ENCODE peak calls at places on chromosomes 13 and 19, in five cellular contexts. N is choroid plexus epithelial cell, P is mucosa of descending colon, F is GM06990, D is lower leg skin. B is an unnamed sample.

GRCh38 chr19:45499196-45500180 is 1.2 kb downstream of the PPM1N start:
- DNase-seq in N (peak; percentile 54), P (peak; percentile 73), F (peak; percentile 84), D (no peak), B (peak; percentile 36)

GRCh38 chr13:65990684-65991083 is 1239.5 kb downstream of the PCDH9 start:
- DNase-seq in N (no peak), P (no peak), F (no peak), D (no peak), B (no peak)

GRCh38 chr13:74651121-74651520 is 516.9 kb upstream of the KLF12 start:
- DNase-seq in N (no peak), P (no peak), F (no peak), D (no peak), B (no peak)

GRCh38 chr19:31674503-31675186 is 325.4 kb upstream of the TSHZ3 start:
- DNase-seq in N (peak; percentile 11), P (no peak), F (no peak), D (no peak), B (no peak)

GRCh38 chr19:35785087-35785627 is 9.8 kb downstream of the ARHGAP33 start:
- DNase-seq in N (no peak), P (no peak), F (no peak), D (no peak), B (no peak)

GRCh38 chr13:38657191-38657590 is 29.7 kb upstream of the FREM2 start:
- DNase-seq in N (peak; percentile 35), P (no peak), F (no peak), D (no peak), B (no peak)

GRCh38 chr19:53871448-53871847 is 3.8 kb downstream of the MYADM start:
- DNase-seq in N (no peak), P (no peak), F (no peak), D (no peak), B (no peak)

GRCh38 chr19:28705008-28705407 is 507.9 kb downstream of the UQCRFS1 start:
- DNase-seq in N (peak; percentile 94), P (no peak), F (no peak), D (no peak), B (peak; percentile 7)

GRCh38 chr13:110644892-110645521 is 29.7 kb downstream of the NAXD start:
- DNase-seq in N (peak; percentile 82), P (peak; percentile 65), F (no peak), D (peak; percentile 86), B (peak; percentile 66)

GRCh38 chr13:98792784-98793183 is 40.3 kb upstream of the SLC15A1 start:
- DNase-seq in N (no peak), P (no peak), F (no peak), D (no peak), B (no peak)

GRCh38 chr13:45778897-45779296 is 72.7 kb downstream of the SIAH3 start:
- DNase-seq in N (no peak), P (no peak), F (no peak), D (no peak), B (no peak)

GRCh38 chr19:46351241-46352041 is 4.6 kb downstream of the PPP5C start:
- DNase-seq in N (peak; percentile 79), P (no peak), F (no peak), D (no peak), B (peak; percentile 63)

GRCh38 chr13:37058801-37059135 is 720 bp downstream of the SUPT20H start:
- DNase-seq in N (peak; percentile 43), P (peak; percentile 34), F (no peak), D (no peak), B (no peak)

GRCh38 chr19:17457621-17458020 is 3.1 kb downstream of the NXNL1 start:
- DNase-seq in N (no peak), P (no peak), F (no peak), D (no peak), B (peak; percentile 30)

GRCh38 chr13:35489050-35489449 is 12.6 kb upstream of the MAB21L1 start:
- DNase-seq in N (no peak), P (no peak), F (no peak), D (no peak), B (peak; percentile 75)

GRCh38 chr19:33143897-33144405 is 12.0 kb downstream of the WDR88 start:
- DNase-seq in N (peak; percentile 57), P (peak; percentile 75), F (peak; percentile 48), D (peak; percentile 93), B (peak; percentile 50)

GRCh38 chr13:52399708-52400107 is 6.3 kb downstream of the THSD1 start:
- DNase-seq in N (peak; percentile 59), P (no peak), F (no peak), D (no peak), B (peak; percentile 31)
- TF ChIP-seq CTCF in N (peak; percentile 50), P (no peak), F (no peak), D (no peak), B (peak; percentile 27)

GRCh38 chr19:50147462-50148423 is 15.3 kb downstream of the IZUMO2 start:
- DNase-seq in N (peak; percentile 76), P (peak; percentile 90), F (peak; percentile 71), D (peak; percentile 95), B (peak; percentile 71)

GRCh38 chr19:50152578-50152977 is 10.5 kb downstream of the IZUMO2 start:
- DNase-seq in N (no peak), P (no peak), F (no peak), D (no peak), B (no peak)

GRCh38 chr19:50148528-50148927 is 14.6 kb downstream of the IZUMO2 start:
- DNase-seq in N (no peak), P (no peak), F (no peak), D (no peak), B (no peak)
- H3K4me3 ChIP-seq in N (no peak overlapping the region), P (no peak overlapping the region), F (no peak overlapping the region), D (no peak overlapping the region), B (no peak overlapping the region)

GRCh38 chr13:19985219-19985556 is 26.7 kb downstream of the ZMYM2 start:
- DNase-seq in N (peak; percentile 3), P (no peak), F (no peak), D (no peak), B (no peak)
- TF ChIP-seq CTCF in N (no peak), P (no peak), F (no peak), D (no peak), B (no peak)

GRCh38 chr13:40984670-40985366 is 34.3 kb downstream of the ELF1 start:
- DNase-seq in N (peak; percentile 38), P (no peak), F (no peak), D (no peak), B (peak; percentile 56)

GRCh38 chr13:40985596-40986327 is 33.4 kb downstream of the ELF1 start:
- DNase-seq in N (no peak), P (no peak), F (no peak), D (no peak), B (no peak)

GRCh38 chr13:40982772-40983171 is 36.3 kb downstream of the ELF1 start:
- DNase-seq in N (peak; percentile 87), P (peak; percentile 71), F (peak; percentile 69), D (no peak), B (peak; percentile 83)

GRCh38 chr13:40983269-40983668 is 35.8 kb downstream of the ELF1 start:
- DNase-seq in N (peak; percentile 15), P (no peak), F (no peak), D (no peak), B (peak; percentile 41)

GRCh38 chr13:40983725-40984669 is 35.1 kb downstream of the ELF1 start:
- DNase-seq in N (no peak), P (no peak), F (no peak), D (no peak), B (no peak)
- H3K4me3 ChIP-seq in N (no peak overlapping the region), P (no peak overlapping the region), F (peak overlapping the region; percentile 55), D (no peak overlapping the region), B (peak overlapping the region; percentile 28)

GRCh38 chr13:101202590-101202989 is 213.7 kb downstream of the NALCN start:
- DNase-seq in N (no peak), P (no peak), F (no peak), D (no peak), B (no peak)

GRCh38 chr13:101209206-101209893 is 207.0 kb downstream of the NALCN start:
- DNase-seq in N (no peak), P (no peak), F (no peak), D (no peak), B (no peak)

GRCh38 chr13:101204270-101205011 is 211.9 kb downstream of the NALCN start:
- DNase-seq in N (no peak), P (no peak), F (no peak), D (no peak), B (peak; percentile 4)

GRCh38 chr13:101210774-101211173 is 205.5 kb downstream of the NALCN start:
- DNase-seq in N (peak; percentile 28), P (no peak), F (no peak), D (no peak), B (no peak)

DNA sequence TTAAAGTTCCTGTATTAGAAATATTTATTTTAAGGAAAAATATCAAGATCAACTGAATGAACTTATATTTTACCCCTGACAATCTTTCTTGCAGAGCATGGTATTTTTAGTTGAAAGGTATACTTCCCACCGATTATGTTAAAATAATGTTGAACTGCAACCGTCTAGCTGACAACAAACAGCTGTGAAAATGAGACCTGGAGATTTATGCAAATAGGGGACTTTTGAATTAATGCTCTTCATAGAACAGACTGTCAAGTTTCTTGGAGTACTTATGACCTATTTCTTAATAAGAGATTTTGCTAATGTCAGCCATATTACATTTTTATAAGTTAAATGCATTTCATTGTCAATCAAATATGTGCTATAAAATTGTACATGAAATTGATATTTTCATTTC is 210.9 kb downstream of the NALCN start:
- DNase-seq in N (no peak), P (no peak), F (no peak), D (no peak), B (no peak)
- TF ChIP-seq CTCF in N (no peak), P (no peak), F (no peak), D (no peak), B (no peak)

GRCh38 chr13:43316997-43317396 is 293.6 kb downstream of the DNAJC15 start:
- DNase-seq in N (peak; percentile 72), P (peak; percentile 11), F (no peak), D (no peak), B (peak; percentile 57)
- H3K4me3 ChIP-seq in N (peak overlapping the region; percentile 29), P (no peak overlapping the region), F (no peak overlapping the region), D (no peak overlapping the region), B (no peak overlapping the region)